ENCODE peak calls at places on chromosomes 6 and 20, in four cellular contexts. One of them, this sample, is unnamed.

GRCh38 chr6:128725271-128726233 is 157.4 kb upstream of the LAMA2 start:
- DNase-seq in GM12865: peak
- DNase-seq in AG04449: no peak
- DNase-seq in NCI-H748 treated with DMSO at 0.1 percent for 48 hours: no peak
- DNase-seq in this sample: no peak

GRCh38 chr20:1802385-1803215 is 92.6 kb upstream of the SIRPA start:
- DNase-seq in GM12865: peak
- DNase-seq in AG04449: no peak
- DNase-seq in NCI-H748 treated with DMSO at 0.1 percent for 48 hours: peak
- DNase-seq in this sample: no peak

GRCh38 chr6:157145656-157146285 is 177.5 kb downstream of the TMEM242 start:
- DNase-seq in GM12865: no peak
- DNase-seq in AG04449: no peak
- DNase-seq in NCI-H748 treated with DMSO at 0.1 percent for 48 hours: no peak
- DNase-seq in this sample: no peak

GRCh38 chr6:132937466-132937906 is 123.1 kb downstream of the RPS12 start:
- DNase-seq in GM12865: peak
- DNase-seq in AG04449: no peak
- DNase-seq in NCI-H748 treated with DMSO at 0.1 percent for 48 hours: peak
- DNase-seq in this sample: no peak

GRCh38 chr6:169173532-169174268 is 79.9 kb downstream of the THBS2 start:
- DNase-seq in GM12865: no peak
- DNase-seq in AG04449: no peak
- DNase-seq in NCI-H748 treated with DMSO at 0.1 percent for 48 hours: no peak
- DNase-seq in this sample: no peak

GRCh38 chr6:106757267-106757666 is 127.9 kb downstream of the QRSL1 start:
- DNase-seq in GM12865: peak
- DNase-seq in AG04449: no peak
- DNase-seq in NCI-H748 treated with DMSO at 0.1 percent for 48 hours: peak
- DNase-seq in this sample: no peak

GRCh38 chr6:17817763-17818162 is 111.0 kb upstream of the NUP153 start:
- DNase-seq in GM12865: no peak
- DNase-seq in AG04449: no peak
- DNase-seq in NCI-H748 treated with DMSO at 0.1 percent for 48 hours: no peak
- DNase-seq in this sample: no peak

GRCh38 chr6:16105874-16106273 is 23.0 kb upstream of the MYLIP start:
- DNase-seq in GM12865: no peak
- DNase-seq in AG04449: peak
- DNase-seq in NCI-H748 treated with DMSO at 0.1 percent for 48 hours: no peak
- DNase-seq in this sample: no peak

GRCh38 chr6:7137335-7138106 is 29.8 kb downstream of the RREB1 start:
- DNase-seq in GM12865: peak
- DNase-seq in AG04449: no peak
- DNase-seq in NCI-H748 treated with DMSO at 0.1 percent for 48 hours: no peak
- DNase-seq in this sample: no peak

GRCh38 chr6:139533573-139534471 is 159.4 kb upstream of the CITED2 start:
- DNase-seq in GM12865: no peak
- DNase-seq in AG04449: peak
- DNase-seq in NCI-H748 treated with DMSO at 0.1 percent for 48 hours: no peak
- DNase-seq in this sample: no peak

GRCh38 chr20:32877507-32877906 is 18.8 kb downstream of the EFCAB8 start:
- DNase-seq in GM12865: no peak
- DNase-seq in AG04449: peak
- DNase-seq in NCI-H748 treated with DMSO at 0.1 percent for 48 hours: no peak
- DNase-seq in this sample: no peak

GRCh38 chr6:105136433-105137350 is 43.1 kb downstream of the POPDC3 start:
- DNase-seq in GM12865: peak
- DNase-seq in AG04449: no peak
- DNase-seq in NCI-H748 treated with DMSO at 0.1 percent for 48 hours: peak
- DNase-seq in this sample: no peak

GRCh38 chr6:144336900-144337299 is 51.8 kb downstream of the UTRN start:
- DNase-seq in GM12865: no peak
- DNase-seq in AG04449: no peak
- DNase-seq in NCI-H748 treated with DMSO at 0.1 percent for 48 hours: no peak
- DNase-seq in this sample: no peak

GRCh38 chr6:139990865-139991264 is 616.4 kb upstream of the CITED2 start:
- DNase-seq in GM12865: no peak
- DNase-seq in AG04449: no peak
- DNase-seq in NCI-H748 treated with DMSO at 0.1 percent for 48 hours: no peak
- DNase-seq in this sample: no peak

GRCh38 chr6:70900061-70900460 is 56.8 kb downstream of the B3GAT2 start:
- DNase-seq in GM12865: no peak
- DNase-seq in AG04449: no peak
- DNase-seq in NCI-H748 treated with DMSO at 0.1 percent for 48 hours: no peak
- DNase-seq in this sample: no peak